ENCODE peak calls at places on chromosomes 5 and 9, in five cellular contexts. Z, R, C, M and Y are unnamed samples.
A peak's percentile ranks its signal among the peaks of the same experiment; 100 is the strongest.

GRCh38 chr9:3777137-3777536 is 251.3 kb upstream of the RFX3 start:
- DNase-seq in R (no peak), M (no peak), C (no peak), Z (no peak), Y (no peak)

GRCh38 chr5:151694035-151694485 is 7.3 kb upstream of the SPARC start:
- DNase-seq in R (no peak), C (no peak), M (no peak), Z (peak; percentile 11), Y (no peak)

GRCh38 chr5:54492196-54492595 is 25.4 kb upstream of the SNX18 start:
- DNase-seq in Z (no peak), R (no peak), C (no peak), M (no peak), Y (no peak)

GRCh38 chr5:132489051-132489770 is 1.4 kb downstream of the IRF1 start:
- DNase-seq in R (no peak), C (no peak), Z (no peak), M (peak; percentile 30), Y (no peak)

GRCh38 chr5:145551714-145552113 is 283.4 kb downstream of the PRELID2 start:
- DNase-seq in M (no peak), R (no peak), C (no peak), Z (no peak), Y (no peak)

GRCh38 chr5:141914154-141914743 is 9.4 kb upstream of the DELE1 start:
- DNase-seq in R (peak; percentile 94), Z (peak; percentile 47), C (no peak), M (peak; percentile 47), Y (peak; percentile 46)

GRCh38 chr9:96667363-96667728 is 12.2 kb upstream of the PRXL2C start:
- DNase-seq in Z (no peak), M (no peak), C (no peak), R (no peak), Y (no peak)

GRCh38 chr9:78573205-78573604 is 276.3 kb downstream of the PSAT1 start:
- DNase-seq in C (no peak), R (no peak), M (no peak), Z (no peak), Y (no peak)

GRCh38 chr5:34563951-34564705 is 92.0 kb upstream of the RAI14 start:
- DNase-seq in C (no peak), Z (no peak), M (no peak), R (no peak), Y (no peak)

GRCh38 chr9:91364702-91365101 is 3.0 kb upstream of the AUH start:
- DNase-seq in Z (no peak), R (no peak), M (no peak), C (no peak), Y (no peak)

GRCh38 chr9:83962165-83962564 is 17.9 kb downstream of the HNRNPK start:
- DNase-seq in M (no peak), C (no peak), Z (no peak), R (no peak), Y (no peak)

GRCh38 chr5:77849308-77849900 is 73.3 kb upstream of the TBCA start:
- DNase-seq in Z (no peak), R (no peak), M (no peak), C (no peak), Y (no peak)

GRCh38 chr5:33379757-33380156 is 61.0 kb upstream of the TARS1 start:
- DNase-seq in M (no peak), Z (no peak), C (no peak), R (no peak), Y (peak; percentile 35)

GRCh38 chr9:122719218-122719617 is 4.6 kb upstream of the OR1L4 start:
- DNase-seq in C (no peak), M (no peak), R (no peak), Z (no peak), Y (no peak)

GRCh38 chr5:145531038-145531734 is 304.0 kb downstream of the PRELID2 start:
- DNase-seq in Z (no peak), C (no peak), M (no peak), R (no peak), Y (no peak)

GRCh38 chr5:95861858-95862561 is 39.5 kb upstream of the GLRX start:
- DNase-seq in R (no peak), Z (no peak), M (peak; percentile 56), C (no peak), Y (no peak)

GRCh38 chr5:16600949-16601348 is 15.8 kb downstream of the RETREG1 start:
- DNase-seq in C (no peak), R (no peak), M (no peak), Z (no peak), Y (no peak)

GRCh38 chr9:115997923-115998322 is 155.7 kb upstream of the PAPPA start:
- DNase-seq in R (no peak), Z (no peak), C (no peak), M (no peak), Y (no peak)

GRCh38 chr5:122077451-122078115 is 476 bp downstream of the LOX start:
- DNase-seq in C (no peak), R (peak; percentile 73), M (peak; percentile 21), Z (no peak), Y (peak; percentile 73)

GRCh38 chr9:93652604-93653592 is 76.5 kb downstream of the PHF2 start:
- DNase-seq in M (no peak), C (no peak), Z (no peak), R (no peak), Y (no peak)

GRCh38 chr5:106269252-106269843 is 1401.4 kb downstream of the EFNA5 start:
- DNase-seq in Z (no peak), M (no peak), C (no peak), R (no peak), Y (peak; percentile 17)

GRCh38 chr9:23750808-23751207 is 75.2 kb downstream of the ELAVL2 start:
- DNase-seq in R (no peak), Z (no peak), M (no peak), C (no peak), Y (no peak)

GRCh38 chr5:160089549-160089948 is 29.7 kb downstream of the PWWP2A start:
- DNase-seq in M (no peak), Z (no peak), C (no peak), R (no peak), Y (no peak)

GRCh38 chr5:137099651-137100050 is 399.5 kb downstream of the SPOCK1 start:
- DNase-seq in R (no peak), M (no peak), Z (no peak), C (no peak), Y (no peak)